ENCODE peak calls at places on chromosomes 3 and 15, in nine cellular contexts. A is GM13976; M is activated T-cell treated with anti-CD3 and anti-CD28 coated beads for 1 hour; L is activated naive CD4-positive, alpha-beta T cell treated with anti-CD3 and anti-CD28 coated beads, Interleukin-2, amount 50 U/mL, for 16 hours; U is A549; B is smooth muscle cell of the brain vasculature; Q is DMS153; P is activated T-helper 1 cell treated with anti-CD3 and anti-CD28 coated beads, Interleukin-12 subunit alpha, Interleukin-12 subunit beta, Interleukin-2, Interleukin-4 antibody, amounts not matched to agents 30 ng/mL and 10 ng/mL and 1 ng/mL, durations not matched to agents 14 hours and 24 hours and 36 hours; E is stomach. C is an unnamed sample.

GRCh38 chr15:41797194-41797593 is 22.9 kb downstream of the MAPKBP1 start:
- DNase-seq in A (no peak), M (no peak), L (no peak), U (no peak), B (no peak), Q (no peak), P (no peak), E (no peak), C (no peak)

GRCh38 chr3:65953881-65954733 is 84.6 kb downstream of the MAGI1 start:
- DNase-seq in A (no peak), M (no peak), L (no peak), U (no peak), B (no peak), Q (no peak), P (no peak), E (peak), C (no peak)

GRCh38 chr3:50616003-50616769 is 765 bp upstream of the MAPKAPK3 start:
- DNase-seq in A (peak), M (peak), L (peak), U (peak), B (peak), Q (peak), P (peak), E (peak), C (peak)

GRCh38 chr3:81249540-81250029 is 511.9 kb downstream of the GBE1 start:
- DNase-seq in A (no peak), M (no peak), L (no peak), U (peak), B (no peak), Q (no peak), P (no peak), E (no peak), C (no peak)

GRCh38 chr3:195526492-195526891 is 16.6 kb downstream of the PPP1R2 start:
- DNase-seq in A (no peak), M (no peak), L (no peak), U (no peak), B (no peak), Q (no peak), P (no peak), E (no peak), C (no peak)

GRCh38 chr3:112611813-112612515 is 29.0 kb downstream of the CCDC80 start:
- DNase-seq in A (no peak), M (no peak), L (no peak), U (no peak), B (no peak), Q (no peak), P (no peak), E (no peak), C (no peak)

GRCh38 chr3:42290966-42291714 is 25.2 kb upstream of the CCK start:
- DNase-seq in A (no peak), M (no peak), L (peak), U (no peak), B (no peak), Q (no peak), P (no peak), E (no peak), C (no peak)

GRCh38 chr3:8562081-8562595 is 60.5 kb downstream of the LMCD1 start:
- DNase-seq in A (no peak), M (no peak), L (no peak), U (no peak), B (no peak), Q (no peak), P (no peak), E (no peak), C (no peak)

GRCh38 chr3:145522179-145522578 is 638.8 kb downstream of the PLOD2 start:
- DNase-seq in A (no peak), M (no peak), L (no peak), U (no peak), B (no peak), Q (no peak), P (no peak), E (no peak), C (no peak)

GRCh38 chr3:21540265-21540664 is 210.7 kb downstream of the ZNF385D start:
- DNase-seq in A (no peak), M (no peak), L (no peak), U (no peak), B (no peak), Q (no peak), P (no peak), E (no peak), C (no peak)

GRCh38 chr3:13134166-13134878 is 61.1 kb upstream of the IQSEC1 start:
- DNase-seq in A (no peak), M (no peak), L (no peak), U (no peak), B (no peak), Q (no peak), P (no peak), E (peak), C (no peak)

GRCh38 chr3:151300554-151300953 is 16.1 kb downstream of the GPR87 start:
- DNase-seq in A (no peak), M (no peak), L (no peak), U (no peak), B (no peak), Q (no peak), P (no peak), E (no peak), C (no peak)

GRCh38 chr3:14439501-14440167 is 37.2 kb downstream of the SLC6A6 start:
- DNase-seq in A (no peak), M (no peak), L (no peak), U (no peak), B (peak), Q (peak), P (no peak), E (peak), C (no peak)

GRCh38 chr3:107436029-107436428 is 58.8 kb downstream of the CCDC54 start:
- DNase-seq in A (no peak), M (no peak), L (no peak), U (no peak), B (no peak), Q (no peak), P (no peak), E (no peak), C (no peak)

GRCh38 chr3:151259664-151260063 is 18.7 kb downstream of the P2RY14 start:
- DNase-seq in A (no peak), M (no peak), L (no peak), U (no peak), B (no peak), Q (no peak), P (no peak), E (no peak), C (no peak)

GRCh38 chr15:83380026-83380425 is 67.1 kb upstream of the SH3GL3 start:
- DNase-seq in A (no peak), M (no peak), L (no peak), U (peak), B (no peak), Q (no peak), P (no peak), E (no peak), C (no peak)

GRCh38 chr15:64527263-64527984 is 67.0 kb downstream of the ZNF609 start:
- DNase-seq in A (no peak), M (no peak), L (no peak), U (peak), B (no peak), Q (no peak), P (no peak), E (no peak), C (no peak)

C was measured in activated CD8-positive, alpha-beta memory T cell treated with anti-CD3 and anti-CD28 coated beads for 24 hours.